ENCODE peak calls at places on chromosomes 12 and 14, in four cellular contexts. V is IMR-90, G is spleen, S is body of pancreas. X is an unnamed sample.

GRCh38 chr14:104331871-104332605 is 193.7 kb downstream of the KIF26A start:
- DNase-seq in G (no peak), S (no peak), V (no peak), X (no peak)

GRCh38 chr12:88856201-88856600 is 275.9 kb upstream of the KITLG start:
- DNase-seq in S (no peak), G (no peak), V (no peak), X (no peak)

GRCh38 chr12:1575287-1575798 is 19.0 kb downstream of the FBXL14 start:
- DNase-seq in S (peak), G (no peak), V (no peak), X (peak)

GRCh38 chr12:46959484-46959883 is 119.9 kb upstream of the PCED1B start:
- DNase-seq in V (peak), G (no peak), S (no peak), X (peak)

GRCh38 chr14:92315050-92315785 is 7.7 kb upstream of the SLC24A4 start:
- DNase-seq in S (no peak), V (no peak), G (no peak), X (no peak)

GRCh38 chr12:95601626-95602025 is 50.4 kb upstream of the USP44 start:
- DNase-seq in V (peak), G (no peak), S (no peak), X (peak)

GRCh38 chr12:28217805-28218204 is 27.5 kb downstream of the CCDC91 start:
- DNase-seq in G (no peak), S (no peak), V (no peak), X (no peak)

GRCh38 chr14:102661614-102662013 is 69.2 kb downstream of the RCOR1 start:
- DNase-seq in S (no peak), V (no peak), G (no peak), X (no peak)

GRCh38 chr12:3294481-3294911 is 196.5 kb upstream of the PRMT8 start:
- DNase-seq in V (no peak), S (peak), G (no peak), X (no peak)

GRCh38 chr14:103382375-103382774 is 2.8 kb upstream of the MARK3 start:
- DNase-seq in S (no peak), G (no peak), V (peak), X (no peak)

GRCh38 chr12:119444462-119445044 is 110.0 kb downstream of the CCDC60 start:
- DNase-seq in G (no peak), S (peak), V (no peak), X (peak)

GRCh38 chr14:35332517-35333346 is 40.5 kb downstream of the PSMA6 start:
- DNase-seq in G (no peak), S (no peak), V (no peak), X (no peak)

GRCh38 chr14:65850429-65851145 is 438.1 kb downstream of the FUT8 start:
- DNase-seq in G (no peak), V (no peak), S (no peak), X (no peak)

DNA sequence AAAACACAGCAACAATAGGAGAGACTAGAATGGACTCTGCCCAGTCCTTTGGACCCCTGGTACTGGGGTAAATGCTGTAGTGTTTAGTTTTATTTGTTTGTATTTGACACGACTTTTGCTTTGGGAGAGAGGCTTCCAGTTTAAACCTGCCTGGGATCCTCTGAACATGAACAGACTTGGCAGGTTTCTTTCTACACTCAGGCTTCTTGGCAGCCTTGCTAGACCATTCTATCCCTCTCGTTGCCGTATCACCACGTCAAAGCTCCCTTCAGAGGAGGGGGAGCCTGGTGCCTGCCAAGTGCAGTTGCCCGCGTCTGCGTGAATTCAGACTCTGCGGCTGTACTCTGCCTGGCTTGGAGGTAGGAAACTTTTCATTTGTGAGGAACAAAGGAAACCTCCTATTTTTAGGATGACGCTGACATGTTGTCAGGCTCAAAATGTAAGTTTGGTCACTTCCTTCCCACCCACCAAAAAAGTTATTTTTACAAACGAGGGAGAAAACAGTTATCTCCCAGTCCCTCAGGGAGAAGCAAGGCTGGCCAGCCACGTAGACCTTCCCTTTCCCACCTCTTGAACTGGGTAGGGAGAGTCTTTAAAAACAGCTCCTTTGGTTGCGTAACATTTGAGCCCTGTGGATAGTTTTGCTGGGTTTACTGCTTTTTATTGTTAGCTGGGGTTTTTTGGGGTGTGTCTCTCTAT is 26.0 kb downstream of the CD9 start:
- DNase-seq in S (peak), G (no peak), V (peak), X (peak)
- H3K4me3 ChIP-seq in S (no peak), G (no peak), V (no peak), X (no peak)

DNA sequence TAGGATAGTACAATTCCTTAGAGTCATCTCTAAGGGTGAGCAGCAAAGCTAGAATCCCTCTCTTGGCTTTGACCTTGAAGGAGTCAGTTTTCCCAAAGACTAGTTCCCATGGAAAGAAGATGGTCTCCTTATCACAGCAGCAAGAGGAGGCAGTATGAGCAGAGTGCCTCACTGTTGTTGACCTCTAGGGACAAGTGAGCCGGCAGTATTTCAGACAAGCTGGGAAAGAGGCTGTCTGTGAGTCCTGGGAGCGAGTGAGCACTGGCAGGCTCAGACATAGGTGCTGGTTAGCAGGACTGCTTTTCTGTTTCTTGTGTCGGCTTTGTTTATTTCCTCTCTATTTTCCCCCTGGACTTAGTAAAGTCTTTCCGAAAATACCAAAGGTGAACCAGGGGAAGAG is 60.7 kb downstream of the NTF3 start:
- DNase-seq in G (no peak), S (no peak), V (no peak), X (no peak)
- TF ChIP-seq CTCF in G (no peak), S (no peak), V (no peak), X (no peak)

DNA sequence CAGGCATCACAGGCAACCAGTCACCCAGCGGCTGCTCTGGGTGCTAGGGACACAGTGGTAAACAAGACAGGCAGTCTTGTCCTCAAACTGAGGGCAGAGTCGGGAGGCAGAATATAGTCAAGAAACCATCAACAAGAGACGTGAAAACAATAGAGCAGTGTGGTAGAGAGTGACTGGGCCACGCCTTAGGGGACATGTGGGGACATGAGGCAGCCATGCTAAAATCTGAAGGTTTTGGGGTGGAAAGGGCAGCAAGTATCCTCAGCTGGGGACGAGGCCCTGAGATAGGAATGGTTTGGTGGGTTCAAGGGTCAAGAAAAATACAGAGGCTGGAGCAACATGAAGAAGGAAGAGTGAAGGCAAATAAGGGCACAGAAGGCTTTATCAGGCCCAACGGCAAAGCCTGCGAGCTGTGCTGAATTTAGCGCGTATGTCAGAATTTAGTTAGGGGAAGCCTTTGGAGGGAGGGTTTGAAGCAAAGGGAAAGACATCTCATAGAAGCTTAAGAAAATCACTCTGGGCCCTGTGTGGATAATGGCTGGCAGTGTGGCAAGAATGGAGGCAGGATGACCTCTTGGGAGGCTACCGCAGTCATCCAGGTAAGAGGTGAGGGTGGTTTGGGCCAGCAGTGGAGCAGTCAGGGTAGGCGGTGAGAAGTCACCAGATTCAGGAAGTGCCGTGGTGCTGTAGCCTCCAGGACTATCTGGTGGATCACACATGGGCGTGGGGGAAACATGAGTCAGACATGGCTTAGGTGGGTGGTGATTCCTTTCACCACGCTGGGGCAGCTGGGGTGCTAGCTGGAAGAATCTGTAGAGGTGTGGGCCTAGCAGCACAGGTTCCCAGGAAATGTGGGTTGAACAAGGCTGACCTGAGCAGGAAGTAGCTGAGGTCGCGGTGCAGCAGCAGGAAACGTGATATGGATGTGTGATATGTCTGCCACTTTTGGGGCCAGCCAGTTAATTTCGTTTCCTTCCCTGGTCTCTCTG is 3.0 kb downstream of the EVL start:
- DNase-seq in V (peak), S (peak), G (peak), X (no peak)
- H3K4me3 ChIP-seq in V (no peak), S (no peak), G (peak), X (no peak)

GRCh38 chr12:53223391-53224267 is 8.4 kb downstream of the RARG start:
- DNase-seq in V (peak), G (peak), S (peak), X (peak)

GRCh38 chr12:53225635-53226424 is 6.2 kb downstream of the RARG start:
- DNase-seq in V (no peak), G (peak), S (no peak), X (no peak)

GRCh38 chr12:53224897-53225634 is 6.9 kb downstream of the RARG start:
- DNase-seq in G (peak), V (no peak), S (no peak), X (no peak)

GRCh38 chr12:53223006-53223305 is 9.1 kb downstream of the RARG start:
- DNase-seq in V (no peak), S (no peak), G (peak), X (no peak)

DNA sequence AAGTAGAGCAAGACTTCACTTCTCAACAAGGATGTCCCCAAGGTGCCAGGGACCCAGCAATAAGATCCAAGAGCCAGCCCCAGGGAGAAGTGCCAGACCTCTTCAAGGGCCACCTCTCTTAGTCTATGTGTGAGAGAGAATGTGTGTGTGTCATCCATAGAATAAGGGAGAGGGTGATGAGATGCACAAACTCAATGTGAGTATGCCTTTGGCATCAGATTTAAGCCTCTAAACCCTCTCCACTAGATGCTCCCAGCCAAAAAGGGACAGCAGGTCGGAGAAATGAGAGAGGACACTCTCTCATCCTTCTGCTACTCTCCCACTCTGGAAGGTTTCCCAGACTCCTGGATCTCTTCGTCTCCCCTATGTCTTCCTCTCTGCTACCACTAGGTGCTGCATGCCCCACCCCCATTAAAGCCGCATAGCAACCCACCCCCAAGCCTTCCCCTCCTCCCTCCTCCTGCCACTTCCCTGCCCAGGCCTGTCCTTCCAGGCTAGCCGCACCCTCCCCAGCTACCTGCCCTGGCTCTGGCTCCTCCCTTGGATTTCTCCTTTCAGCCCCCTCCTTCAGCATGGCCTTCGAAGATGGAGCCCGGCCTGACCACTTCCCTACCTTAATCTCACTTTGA is 7.6 kb downstream of the RARG start:
- DNase-seq in G (peak), V (no peak), S (peak), X (no peak)
- TF ChIP-seq CTCF in G (no peak), V (peak), S (no peak), X (peak)